ENCODE peak calls at places on chromosomes 5 and 9, in five cellular contexts. One of them, this sample, is unnamed.
A peak's percentile ranks its signal among the peaks of the same experiment; 100 is the strongest.

GRCh38 chr5:69206528-69207190 is 17.3 kb downstream of the CENPH start:
- DNase-seq in CD8-positive, alpha-beta T cell: no peak
- DNase-seq in hepatocyte: peak; percentile 11
- DNase-seq in psoas muscle: no peak
- DNase-seq in ovary: no peak
- DNase-seq in this sample: peak; percentile 81

GRCh38 chr5:41414598-41414997 is 95.8 kb downstream of the PLCXD3 start:
- DNase-seq in CD8-positive, alpha-beta T cell: no peak
- DNase-seq in hepatocyte: peak; percentile 54
- DNase-seq in psoas muscle: no peak
- DNase-seq in ovary: peak; percentile 82
- DNase-seq in this sample: peak; percentile 68

GRCh38 chr9:126036881-126037291 is 289.7 kb downstream of the PBX3 start:
- DNase-seq in CD8-positive, alpha-beta T cell: no peak
- DNase-seq in hepatocyte: no peak
- DNase-seq in psoas muscle: peak; percentile 30
- DNase-seq in ovary: no peak
- DNase-seq in this sample: no peak

GRCh38 chr9:74951725-74952151 is 974 bp downstream of the C9orf40 start:
- DNase-seq in CD8-positive, alpha-beta T cell: peak; percentile 11
- DNase-seq in hepatocyte: peak; percentile 67
- DNase-seq in psoas muscle: peak; percentile 66
- DNase-seq in ovary: peak; percentile 39
- DNase-seq in this sample: no peak

GRCh38 chr9:35844628-35845301 is 15.7 kb downstream of the TMEM8B start:
- DNase-seq in CD8-positive, alpha-beta T cell: peak; percentile 3
- DNase-seq in hepatocyte: peak; percentile 76
- DNase-seq in psoas muscle: no peak
- DNase-seq in ovary: no peak
- DNase-seq in this sample: peak; percentile 81

GRCh38 chr5:62977641-62978040 is 399.0 kb downstream of the LRRC70 start:
- DNase-seq in CD8-positive, alpha-beta T cell: no peak
- DNase-seq in hepatocyte: no peak
- DNase-seq in psoas muscle: no peak
- DNase-seq in ovary: no peak
- DNase-seq in this sample: no peak

GRCh38 chr5:81922790-81923398 is 48.9 kb upstream of the ATG10 start:
- DNase-seq in CD8-positive, alpha-beta T cell: no peak
- DNase-seq in hepatocyte: no peak
- DNase-seq in psoas muscle: no peak
- DNase-seq in ovary: no peak
- DNase-seq in this sample: no peak

GRCh38 chr9:38019731-38020130 is 49.3 kb downstream of the SHB start:
- DNase-seq in CD8-positive, alpha-beta T cell: no peak
- DNase-seq in hepatocyte: no peak
- DNase-seq in psoas muscle: no peak
- DNase-seq in ovary: no peak
- DNase-seq in this sample: no peak

GRCh38 chr9:18855636-18856035 is 177.4 kb downstream of the SAXO1 start:
- DNase-seq in CD8-positive, alpha-beta T cell: no peak
- DNase-seq in hepatocyte: no peak
- DNase-seq in psoas muscle: no peak
- DNase-seq in ovary: no peak
- DNase-seq in this sample: no peak

GRCh38 chr5:126055348-126055729 is 367.9 kb upstream of the GRAMD2B start:
- DNase-seq in CD8-positive, alpha-beta T cell: no peak
- DNase-seq in hepatocyte: no peak
- DNase-seq in psoas muscle: no peak
- DNase-seq in ovary: no peak
- DNase-seq in this sample: no peak

GRCh38 chr9:82170079-82170662 is 181.6 kb downstream of the SPATA31D1 start:
- DNase-seq in CD8-positive, alpha-beta T cell: no peak
- DNase-seq in hepatocyte: no peak
- DNase-seq in psoas muscle: no peak
- DNase-seq in ovary: no peak
- DNase-seq in this sample: no peak

GRCh38 chr9:69745716-69746538 is 13.9 kb downstream of the PTAR1 start:
- DNase-seq in CD8-positive, alpha-beta T cell: no peak
- DNase-seq in hepatocyte: peak; percentile 7
- DNase-seq in psoas muscle: no peak
- DNase-seq in ovary: no peak
- DNase-seq in this sample: no peak

GRCh38 chr9:137484551-137485315 is 25.6 kb upstream of the NSMF start:
- DNase-seq in CD8-positive, alpha-beta T cell: no peak
- DNase-seq in hepatocyte: no peak
- DNase-seq in psoas muscle: peak; percentile 42
- DNase-seq in ovary: no peak
- DNase-seq in this sample: no peak

GRCh38 chr9:89422151-89422918 is 75.6 kb downstream of the SEMA4D start:
- DNase-seq in CD8-positive, alpha-beta T cell: peak; percentile 42
- DNase-seq in hepatocyte: no peak
- DNase-seq in psoas muscle: peak; percentile 24
- DNase-seq in ovary: no peak
- DNase-seq in this sample: peak; percentile 58

GRCh38 chr5:54870251-54870650 is 115.1 kb downstream of the ESM1 start:
- DNase-seq in CD8-positive, alpha-beta T cell: no peak
- DNase-seq in hepatocyte: no peak
- DNase-seq in psoas muscle: no peak
- DNase-seq in ovary: no peak
- DNase-seq in this sample: no peak

GRCh38 chr9:83034587-83034986 is 28.4 kb downstream of the RASEF start:
- DNase-seq in CD8-positive, alpha-beta T cell: no peak
- DNase-seq in hepatocyte: no peak
- DNase-seq in psoas muscle: no peak
- DNase-seq in ovary: no peak
- DNase-seq in this sample: peak; percentile 90

GRCh38 chr5:119360905-119361605 is 5.2 kb downstream of the TNFAIP8 start:
- DNase-seq in CD8-positive, alpha-beta T cell: no peak
- DNase-seq in hepatocyte: no peak
- DNase-seq in psoas muscle: no peak
- DNase-seq in ovary: no peak
- DNase-seq in this sample: peak; percentile 84

GRCh38 chr5:179325296-179326031 is 19.8 kb downstream of the ADAMTS2 start:
- DNase-seq in CD8-positive, alpha-beta T cell: no peak
- DNase-seq in hepatocyte: no peak
- DNase-seq in psoas muscle: peak; percentile 53
- DNase-seq in ovary: peak; percentile 34
- DNase-seq in this sample: no peak

GRCh38 chr9:93679536-93680444 is 103.4 kb downstream of the PHF2 start:
- DNase-seq in CD8-positive, alpha-beta T cell: no peak
- DNase-seq in hepatocyte: no peak
- DNase-seq in psoas muscle: peak; percentile 18
- DNase-seq in ovary: no peak
- DNase-seq in this sample: no peak

GRCh38 chr9:35712762-35713400 is 19.1 kb downstream of the TLN1 start:
- DNase-seq in CD8-positive, alpha-beta T cell: no peak
- DNase-seq in hepatocyte: no peak
- DNase-seq in psoas muscle: no peak
- DNase-seq in ovary: no peak
- DNase-seq in this sample: peak; percentile 29

DNA sequence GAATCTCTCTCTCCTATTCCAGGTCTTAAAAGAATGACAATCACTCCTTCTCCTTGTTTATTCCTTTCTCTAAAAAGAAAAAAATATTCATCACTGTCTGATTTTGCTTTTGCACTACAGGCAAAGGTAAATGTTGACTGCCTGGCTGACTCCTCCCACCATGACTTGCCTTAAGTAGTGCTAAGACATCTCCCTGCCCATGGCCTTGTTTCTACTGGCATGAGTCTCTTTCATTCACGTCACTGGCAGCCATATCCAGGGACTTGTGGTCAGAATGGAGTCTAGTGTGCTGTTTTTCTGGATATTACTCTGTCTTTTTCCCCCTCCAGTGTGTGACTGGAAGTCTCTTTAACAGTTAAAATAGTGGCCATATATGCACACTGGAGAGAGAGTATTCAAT is 522.9 kb upstream of the DAB2 start:
- DNase-seq in CD8-positive, alpha-beta T cell: no peak
- DNase-seq in hepatocyte: no peak
- DNase-seq in psoas muscle: no peak
- DNase-seq in ovary: no peak
- DNase-seq in this sample: no peak
- TF ChIP-seq CTCF in CD8-positive, alpha-beta T cell: no peak
- TF ChIP-seq CTCF in hepatocyte: no peak
- TF ChIP-seq CTCF in psoas muscle: no peak
- TF ChIP-seq CTCF in ovary: no peak
- TF ChIP-seq CTCF in this sample: no peak

DNA sequence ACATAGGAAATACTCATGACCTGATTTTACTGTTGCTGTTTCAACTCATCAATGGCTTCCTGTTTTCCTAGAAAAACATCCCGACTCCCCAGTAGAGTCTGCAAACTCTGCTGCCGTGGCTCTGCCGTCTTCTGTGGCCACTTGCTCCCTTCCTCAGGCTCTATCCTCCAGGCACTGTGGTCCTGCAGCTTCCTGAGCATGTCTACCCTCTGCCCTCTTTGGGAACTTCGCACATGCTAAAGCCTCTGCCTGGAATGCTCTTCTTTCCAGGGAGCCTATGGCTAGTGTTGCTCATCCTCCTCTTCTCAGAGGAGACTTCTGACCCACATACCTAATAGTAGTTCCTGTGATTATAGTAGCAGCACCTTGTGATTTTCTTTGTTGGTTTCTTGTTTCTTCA is 256.9 kb downstream of the MAN2A1 start:
- DNase-seq in CD8-positive, alpha-beta T cell: no peak
- DNase-seq in hepatocyte: no peak
- DNase-seq in psoas muscle: no peak
- DNase-seq in ovary: no peak
- DNase-seq in this sample: no peak
- H3K27ac ChIP-seq in CD8-positive, alpha-beta T cell: no peak overlapping the region
- H3K27ac ChIP-seq in hepatocyte: no peak overlapping the region
- H3K27ac ChIP-seq in psoas muscle: no peak overlapping the region
- H3K27ac ChIP-seq in ovary: no peak overlapping the region
- H3K27ac ChIP-seq in this sample: no peak overlapping the region

GRCh38 chr9:134372621-134373267 is 46.5 kb downstream of the RXRA start:
- DNase-seq in CD8-positive, alpha-beta T cell: no peak
- DNase-seq in hepatocyte: no peak
- DNase-seq in psoas muscle: peak; percentile 79
- DNase-seq in ovary: no peak
- DNase-seq in this sample: no peak
- H3K4me1 ChIP-seq in CD8-positive, alpha-beta T cell: peaks cover 2% of the 10 kb centered on the region
- H3K4me1 ChIP-seq in hepatocyte: peaks cover 43% of the 10 kb centered on the region
- H3K4me1 ChIP-seq in psoas muscle: peaks cover 92% of the 10 kb centered on the region
- H3K4me1 ChIP-seq in ovary: peaks cover 62% of the 10 kb centered on the region
- H3K4me1 ChIP-seq in this sample: peaks cover 11% of the 10 kb centered on the region

GRCh38 chr9:91422832-91423711 is 560 bp downstream of the NFIL3 start:
- DNase-seq in CD8-positive, alpha-beta T cell: peak; percentile 32
- DNase-seq in hepatocyte: peak; percentile 81
- DNase-seq in psoas muscle: peak; percentile 80
- DNase-seq in ovary: peak; percentile 82
- DNase-seq in this sample: no peak
- TF ChIP-seq CTCF in CD8-positive, alpha-beta T cell: no peak
- TF ChIP-seq CTCF in hepatocyte: no peak
- TF ChIP-seq CTCF in psoas muscle: peak; percentile 39
- TF ChIP-seq CTCF in ovary: peak; percentile 22
- TF ChIP-seq CTCF in this sample: peak; percentile 37